ENCODE peak calls at places on chromosomes 13 and 19, in ten cellular contexts. D is SW 1271; H is RCC 7860; K is naive thymus-derived CD4-positive, alpha-beta T cell; W is stimulated activated CD4-positive, alpha-beta T cell treated with anti-CD3 and anti-CD28 coated beads, Interleukin-4, amount 100 ng/mL, for 4 hours; O is activated CD4-positive, CD25-positive, alpha-beta regulatory T cell treated with anti-CD3 and anti-CD28 coated beads, Interleukin-2, amount 50 U/mL, for 16 hours; B is NCI-H187 treated with DMSO at 0.1 percent for 48 hours; U is hypothalamus; F is NCI-H1092; P is COR-L47. Y is an unnamed sample.

GRCh38 chr13:91154954-91155353 is 192.5 kb upstream of the MIR17HG start:
- DNase-seq in F (no peak), W (no peak), B (no peak), K (no peak), O (no peak), H (no peak), P (no peak), D (no peak), U (no peak), Y (no peak)

GRCh38 chr13:53336441-53337160 is 308.0 kb downstream of the OLFM4 start:
- DNase-seq in P (peak; percentile 69), H (no peak), W (no peak), O (no peak), U (no peak), K (no peak), D (no peak), B (no peak), F (no peak), Y (no peak)

GRCh38 chr13:53839461-53839860 is 810.8 kb downstream of the OLFM4 start:
- DNase-seq in H (no peak), F (no peak), B (no peak), P (no peak), O (no peak), U (no peak), D (no peak), W (no peak), K (no peak), Y (no peak)

GRCh38 chr19:3274245-3275067 is 50.0 kb downstream of the CELF5 start:
- DNase-seq in D (no peak), W (no peak), F (no peak), H (no peak), B (no peak), P (no peak), K (no peak), O (no peak), U (no peak), Y (no peak)

GRCh38 chr13:110921695-110922094 is 6.8 kb upstream of the ANKRD10 start:
- DNase-seq in B (no peak), H (no peak), P (no peak), W (no peak), O (no peak), U (no peak), K (no peak), D (no peak), F (no peak), Y (no peak)

GRCh38 chr13:24921881-24922280 is 157.9 kb downstream of the RNF17 start:
- DNase-seq in B (no peak), P (no peak), O (no peak), K (no peak), F (no peak), D (no peak), H (no peak), U (no peak), W (no peak), Y (no peak)

GRCh38 chr13:72959643-72960042 is 99.2 kb upstream of the KLF5 start:
- DNase-seq in D (no peak), F (no peak), H (no peak), K (no peak), U (no peak), O (no peak), B (no peak), P (no peak), W (no peak), Y (no peak)

GRCh38 chr19:45450042-45450380 is 17.8 kb upstream of the FOSB start:
- DNase-seq in K (no peak), H (no peak), P (no peak), D (no peak), B (no peak), F (no peak), W (no peak), U (no peak), O (no peak), Y (no peak)

GRCh38 chr13:57557979-57558529 is 73.5 kb upstream of the PCDH17 start:
- DNase-seq in K (no peak), W (no peak), O (no peak), H (peak; percentile 6), P (no peak), D (no peak), F (peak; percentile 28), B (peak; percentile 2), U (no peak), Y (peak; percentile 2)

GRCh38 chr19:43691755-43692154 is 21.8 kb upstream of the PLAUR start:
- DNase-seq in W (no peak), P (no peak), U (no peak), H (no peak), K (no peak), F (no peak), D (no peak), O (no peak), B (no peak), Y (no peak)

Y was measured in Caki2.